ENCODE peak calls at places on chromosomes 4 and X, in ten cellular contexts. H is neural crest cell, C is astrocyte of the spinal cord, N is RWPE1, O is mucosa of descending colon, V is brain microvascular endothelial cell, L is ovary, A is hepatocyte, D is cardiac muscle cell, Y is left ventricle myocardium inferior. U is an unnamed sample.

GRCh38 chrX:12241026-12241425 is 102.8 kb downstream of the FRMPD4 start:
- DNase-seq in D (no peak), L (no peak), C (no peak), O (no peak), Y (no peak), H (no peak), A (no peak), V (peak), N (no peak), U (no peak)

GRCh38 chr4:169337510-169337909 is 66.8 kb upstream of the SH3RF1 start:
- DNase-seq in H (no peak), L (no peak), A (no peak), V (peak), N (no peak), Y (no peak), D (no peak), O (no peak), C (peak), U (no peak)

GRCh38 chrX:64394874-64395567 is at the start of gene MTMR8:
- DNase-seq in A (peak), V (peak), N (peak), Y (peak), O (peak), L (peak), D (peak), H (peak), C (peak), U (peak)

GRCh38 chr4:102608190-102608589 is 107.0 kb downstream of the NFKB1 start:
- DNase-seq in H (no peak), C (no peak), D (no peak), V (peak), A (no peak), L (no peak), N (no peak), Y (no peak), O (no peak), U (no peak)

GRCh38 chrX:50721771-50722521 is 92.0 kb downstream of the SHROOM4 start:
- DNase-seq in O (no peak), L (no peak), N (no peak), V (no peak), H (no peak), Y (no peak), C (no peak), A (no peak), D (no peak), U (no peak)

GRCh38 chr4:185390941-185391340 is 4.8 kb downstream of the LRP2BP start:
- DNase-seq in V (no peak), A (no peak), L (no peak), D (no peak), Y (no peak), H (no peak), C (no peak), O (no peak), N (no peak), U (no peak)

GRCh38 chr4:139857021-139857420 is 191.4 kb downstream of the MGST2 start:
- DNase-seq in N (no peak), D (no peak), O (no peak), V (no peak), Y (no peak), H (no peak), C (no peak), L (no peak), A (peak), U (no peak)

GRCh38 chr4:150256841-150257273 is 178.6 kb downstream of the DCLK2 start:
- DNase-seq in Y (no peak), A (peak), H (peak), L (no peak), O (peak), N (peak), V (no peak), D (no peak), C (no peak), U (no peak)

GRCh38 chrX:154296731-154297130 is 1.1 kb downstream of the TKTL1 start:
- DNase-seq in N (no peak), A (no peak), D (no peak), L (no peak), Y (no peak), V (no peak), C (no peak), H (no peak), O (no peak), U (no peak)

GRCh38 chr4:134544303-134544761 is 342.7 kb upstream of the PABPC4L start:
- DNase-seq in N (no peak), V (no peak), O (no peak), A (peak), H (no peak), C (peak), D (peak), L (no peak), Y (no peak), U (no peak)

GRCh38 chr4:113539408-113539807 is 222.1 kb downstream of the CAMK2D start:
- DNase-seq in L (no peak), H (no peak), V (peak), Y (no peak), O (no peak), N (no peak), D (no peak), A (no peak), C (peak), U (peak)

GRCh38 chrX:104370089-104370488 is 115.4 kb upstream of the ESX1 start:
- DNase-seq in V (no peak), A (peak), Y (no peak), C (no peak), O (no peak), H (no peak), L (no peak), D (peak), N (peak), U (no peak)

GRCh38 chr4:52100062-52100461 is 49.0 kb downstream of the SPATA18 start:
- DNase-seq in H (no peak), Y (no peak), V (no peak), N (no peak), C (peak), L (no peak), D (no peak), A (no peak), O (no peak), U (no peak)

GRCh38 chr4:106019771-106020170 is 124.5 kb downstream of the NPNT start:
- DNase-seq in V (no peak), O (no peak), A (no peak), L (no peak), H (no peak), N (no peak), C (peak), Y (no peak), D (no peak), U (no peak)

GRCh38 chr4:158809611-158810486 is 41.0 kb downstream of the FNIP2 start:
- DNase-seq in O (no peak), N (no peak), L (no peak), A (peak), V (peak), C (peak), D (peak), H (no peak), Y (no peak), U (peak)

GRCh38 chr4:28373601-28374000 is 1513.0 kb downstream of the STIM2 start:
- DNase-seq in D (no peak), C (peak), V (peak), A (no peak), N (peak), H (no peak), O (no peak), Y (no peak), L (no peak), U (no peak)

GRCh38 chrX:50098749-50099148 is 102.1 kb downstream of the AKAP4 start:
- DNase-seq in O (no peak), Y (no peak), C (no peak), H (no peak), V (no peak), L (no peak), N (no peak), A (no peak), D (no peak), U (no peak)

GRCh38 chrX:42384956-42385355 is 393.0 kb downstream of the PPP1R2C start:
- DNase-seq in N (peak), V (no peak), D (no peak), A (no peak), L (no peak), H (no peak), C (no peak), O (no peak), Y (no peak), U (no peak)

GRCh38 chrX:22323541-22323940 is 50.8 kb downstream of the CBLL2 start:
- DNase-seq in L (no peak), N (peak), C (peak), O (no peak), A (no peak), H (no peak), V (peak), D (no peak), Y (no peak), U (no peak)

GRCh38 chrX:154436597-154437397 is at the start of gene GDI1:
- DNase-seq in V (no peak), Y (peak), O (peak), D (peak), A (peak), N (peak), L (peak), H (peak), C (peak), U (peak)

GRCh38 chr4:128861856-128862518 is 52.5 kb downstream of the JADE1 start:
- DNase-seq in A (no peak), L (no peak), H (no peak), O (no peak), D (no peak), N (no peak), V (no peak), C (no peak), Y (no peak), U (no peak)

GRCh38 chrX:11619426-11619825 is 46.3 kb downstream of the ARHGAP6 start:
- DNase-seq in N (peak), O (no peak), L (no peak), Y (no peak), V (no peak), D (no peak), A (no peak), H (no peak), C (no peak), U (no peak)

GRCh38 chr4:76410621-76411020 is 10.3 kb downstream of the CCDC158 start:
- DNase-seq in N (no peak), L (no peak), D (no peak), A (no peak), V (no peak), H (no peak), Y (no peak), O (no peak), C (no peak), U (no peak)

GRCh38 chrX:111041018-111041462 is 55.0 kb upstream of the PAK3 start:
- DNase-seq in O (no peak), V (peak), L (no peak), N (peak), Y (no peak), D (no peak), C (peak), H (no peak), A (peak), U (no peak)

GRCh38 chr4:108972613-108973283 is 209.9 kb upstream of the ETNPPL start:
- DNase-seq in H (no peak), O (no peak), Y (no peak), N (no peak), D (no peak), A (no peak), C (no peak), V (no peak), L (no peak), U (no peak)

GRCh38 chr4:143399113-143399949 is 62.7 kb downstream of the GAB1 start:
- DNase-seq in H (no peak), V (no peak), Y (no peak), C (peak), O (no peak), N (no peak), A (peak), L (no peak), D (peak), U (no peak)

GRCh38 chr4:7581477-7581876 is 146.7 kb upstream of the PSAPL1 start:
- DNase-seq in N (peak), L (peak), O (no peak), Y (no peak), D (peak), C (peak), V (no peak), H (peak), A (peak), U (no peak)

GRCh38 chr4:89545315-89545714 is 237.7 kb upstream of the GPRIN3 start:
- DNase-seq in Y (no peak), N (no peak), D (no peak), V (no peak), L (no peak), O (no peak), C (no peak), H (no peak), A (no peak), U (no peak)

GRCh38 chr4:125322363-125322730 is 7.6 kb downstream of the FAT4 start:
- DNase-seq in O (no peak), L (no peak), A (no peak), C (peak), H (no peak), Y (no peak), V (peak), D (no peak), N (no peak), U (no peak)

GRCh38 chr4:81896936-81897335 is 425.2 kb upstream of the RASGEF1B start:
- DNase-seq in V (no peak), H (no peak), C (no peak), N (peak), L (no peak), O (no peak), Y (no peak), A (no peak), D (no peak), U (no peak)

GRCh38 chr4:56123051-56123450 is 174.3 kb downstream of the CEP135 start:
- DNase-seq in A (no peak), Y (no peak), D (no peak), N (no peak), C (no peak), O (no peak), V (no peak), H (no peak), L (no peak), U (no peak)

GRCh38 chr4:184384810-184385557 is 89.4 kb downstream of the IRF2 start:
- DNase-seq in Y (no peak), D (no peak), A (no peak), N (no peak), C (no peak), O (no peak), L (no peak), H (no peak), V (no peak), U (no peak)

GRCh38 chrX:125507119-125507518 is 187.4 kb downstream of the TEX13C start:
- DNase-seq in L (no peak), H (no peak), V (peak), Y (no peak), C (peak), D (no peak), A (no peak), N (peak), O (no peak), U (no peak)

GRCh38 chr4:142121951-142122350 is 485.6 kb downstream of the IL15 start:
- DNase-seq in O (no peak), V (no peak), L (no peak), D (no peak), C (no peak), H (no peak), A (no peak), Y (no peak), N (no peak), U (no peak)

GRCh38 chr4:17995165-17995564 is 26.4 kb downstream of the LCORL start:
- DNase-seq in Y (no peak), N (no peak), H (no peak), L (no peak), C (no peak), V (no peak), A (no peak), D (no peak), O (no peak), U (no peak)
- TF ChIP-seq CTCF in Y (no peak), N (no peak), H (no peak), L (no peak), C (no peak), V (no peak), A (no peak), D (no peak), O (no peak), U (no peak)

GRCh38 chr4:88419874-88420273 is 37.0 kb upstream of the HERC5 start:
- DNase-seq in L (no peak), C (no peak), D (no peak), H (no peak), Y (no peak), O (no peak), N (no peak), A (no peak), V (no peak), U (no peak)
- TF ChIP-seq CTCF in L (no peak), C (no peak), D (no peak), H (no peak), Y (no peak), O (no peak), N (no peak), A (no peak), V (no peak), U (no peak)

DNA sequence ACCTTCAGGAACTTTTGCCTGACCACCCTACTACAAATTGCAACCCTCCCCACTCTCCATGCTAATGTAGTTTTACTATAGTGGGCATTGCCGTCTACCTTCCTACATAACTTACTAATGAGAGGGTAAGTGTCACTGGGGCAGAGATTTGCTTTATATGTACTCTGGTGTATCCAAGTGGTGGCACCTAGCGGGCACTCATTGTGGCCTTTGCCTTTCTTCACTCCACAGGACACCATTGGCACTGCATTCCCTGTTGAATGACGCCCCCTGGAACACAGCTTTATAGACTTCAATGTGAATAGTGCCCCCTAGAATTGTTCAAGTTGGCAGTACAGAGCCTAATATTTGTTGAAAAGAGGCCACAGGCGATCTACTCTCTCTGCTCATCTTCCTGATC is 215.8 kb downstream of the MID1IP1 start:
- DNase-seq in Y (no peak), C (no peak), N (no peak), A (no peak), O (no peak), L (no peak), H (no peak), D (no peak), V (no peak), U (no peak)
- TF ChIP-seq CTCF in Y (no peak), C (no peak), N (no peak), A (no peak), O (no peak), L (no peak), H (no peak), D (no peak), V (no peak), U (no peak)

GRCh38 chr4:22336822-22337221 is 179.0 kb downstream of the ADGRA3 start:
- DNase-seq in D (no peak), Y (no peak), N (no peak), V (no peak), A (no peak), C (no peak), H (no peak), L (no peak), O (no peak), U (no peak)
- TF ChIP-seq CTCF in D (no peak), Y (no peak), N (no peak), V (no peak), A (no peak), C (no peak), H (no peak), L (no peak), O (no peak), U (no peak)

GRCh38 chr4:5462254-5462835 is 246.0 kb downstream of the EVC2 start:
- DNase-seq in H (no peak), O (no peak), V (no peak), Y (no peak), C (no peak), A (no peak), D (no peak), L (no peak), N (no peak), U (no peak)

GRCh38 chr4:5459236-5459635 is 249.1 kb downstream of the EVC2 start:
- DNase-seq in O (no peak), V (no peak), N (no peak), L (no peak), Y (no peak), D (no peak), C (no peak), H (no peak), A (no peak), U (no peak)

GRCh38 chr4:5461477-5461876 is 246.9 kb downstream of the EVC2 start:
- DNase-seq in N (no peak), O (no peak), D (no peak), V (no peak), H (no peak), Y (no peak), A (no peak), L (no peak), C (no peak), U (no peak)

GRCh38 chr4:5458676-5459075 is 249.7 kb downstream of the EVC2 start:
- DNase-seq in C (no peak), H (no peak), N (no peak), A (no peak), Y (no peak), L (no peak), O (no peak), D (no peak), V (no peak), U (no peak)

DNA sequence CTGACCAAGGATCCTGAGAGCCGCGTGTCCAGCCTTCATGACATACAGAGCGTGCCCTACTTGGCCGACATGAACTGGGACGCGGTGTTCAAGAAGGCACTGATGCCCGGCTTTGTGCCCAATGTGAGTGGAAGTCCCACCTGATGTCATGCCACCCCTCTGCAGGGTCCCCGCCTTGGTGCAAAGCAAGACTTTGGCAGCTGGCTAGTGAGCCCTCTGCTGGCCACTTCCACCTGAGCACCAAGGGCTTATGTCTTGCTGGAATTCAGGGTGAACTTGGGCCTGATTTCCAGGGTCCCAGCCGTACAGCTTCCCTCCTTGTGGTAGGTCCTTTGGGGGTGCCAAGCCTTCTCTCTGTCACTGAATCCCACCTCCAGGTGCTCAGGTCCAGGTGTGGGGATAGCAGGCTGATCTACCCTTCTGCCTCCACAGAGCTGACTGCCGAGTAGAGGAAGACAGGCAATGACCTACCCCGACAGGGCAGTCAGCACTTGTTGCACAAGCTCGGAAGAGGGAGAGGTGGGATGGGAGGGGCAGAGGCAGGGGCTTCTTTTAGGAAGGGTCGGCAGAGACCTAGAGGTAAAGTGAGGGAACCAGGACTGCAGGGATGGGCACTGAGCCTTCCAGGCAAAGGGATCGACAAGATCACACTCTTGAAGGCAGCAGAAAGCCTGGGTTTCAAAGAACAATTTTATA is 248.1 kb downstream of the EVC2 start:
- DNase-seq in H (peak), L (no peak), D (peak), N (peak), Y (peak), C (peak), V (peak), A (peak), O (no peak), U (no peak)
- TF ChIP-seq CTCF in H (peak), L (no peak), D (peak), N (no peak), Y (peak), C (peak), V (peak), A (peak), O (no peak), U (peak)

GRCh38 chrX:130086414-130087207 is 23.7 kb downstream of the ELF4 start:
- DNase-seq in V (no peak), L (no peak), Y (no peak), H (no peak), C (no peak), A (no peak), D (no peak), O (peak), N (no peak), U (peak)

GRCh38 chrX:130094712-130095111 is 15.6 kb downstream of the ELF4 start:
- DNase-seq in O (no peak), N (no peak), D (no peak), H (no peak), L (peak), Y (no peak), V (no peak), A (no peak), C (no peak), U (no peak)

GRCh38 chrX:130093271-130093670 is 17.0 kb downstream of the ELF4 start:
- DNase-seq in H (no peak), C (no peak), L (no peak), A (no peak), Y (no peak), N (no peak), V (no peak), O (no peak), D (no peak), U (no peak)

GRCh38 chrX:130095249-130095648 is 15.0 kb downstream of the ELF4 start:
- DNase-seq in D (no peak), L (peak), O (no peak), C (no peak), N (no peak), Y (no peak), A (no peak), V (no peak), H (no peak), U (no peak)

GRCh38 chrX:130091976-130092522 is 18.2 kb downstream of the ELF4 start:
- DNase-seq in O (peak), C (no peak), N (no peak), D (no peak), A (peak), H (no peak), Y (peak), L (no peak), V (no peak), U (peak)
- TF ChIP-seq CTCF in O (no peak), C (no peak), N (no peak), D (no peak), A (no peak), H (no peak), Y (no peak), L (no peak), V (no peak), U (peak)

U was measured in GM06990.